ENCODE peak calls at places on chromosome 4, in six cellular contexts. Y is left ventricle myocardium inferior; L is CD4-positive, CD25-positive, alpha-beta regulatory T cell; J is pancreas; A is lung; R is SJSA1. Z is an unnamed sample. For H3K9me3, the result is how much of the 10 kb centered on the place peaks cover.

GRCh38 chr4:67288964-67289363 is 256.3 kb downstream of the CENPC start:
- DNase-seq in Y (no peak), L (no peak), J (no peak), A (no peak), R (peak), Z (no peak)

GRCh38 chr4:23934915-23935314 is 45.1 kb upstream of the PPARGC1A start:
- DNase-seq in Y (peak), L (no peak), J (peak), A (peak), R (no peak), Z (peak)

GRCh38 chr4:113645771-113646455 is 115.6 kb downstream of the CAMK2D start:
- DNase-seq in Y (no peak), L (no peak), J (peak), A (peak), R (peak), Z (no peak)

GRCh38 chr4:145001635-145002034 is 96.4 kb downstream of the ANAPC10 start:
- DNase-seq in Y (no peak), L (no peak), J (no peak), A (no peak), R (no peak), Z (no peak)

GRCh38 chr4:76194325-76194724 is 19.3 kb downstream of the SCARB2 start:
- DNase-seq in Y (no peak), L (no peak), J (no peak), A (no peak), R (no peak), Z (no peak)

GRCh38 chr4:112152496-112152895 is 7.2 kb downstream of the FAM241A start:
- DNase-seq in Y (no peak), L (no peak), J (no peak), A (no peak), R (no peak), Z (no peak)

GRCh38 chr4:54184581-54184980 is 44.5 kb upstream of the PDGFRA start:
- DNase-seq in Y (no peak), L (no peak), J (no peak), A (no peak), R (no peak), Z (no peak)

GRCh38 chr4:183658362-183659028 is 490 bp downstream of the RWDD4 start:
- DNase-seq in Y (peak), L (peak), J (peak), A (no peak), R (peak), Z (peak)

GRCh38 chr4:3294401-3295241 is 1.8 kb downstream of the RGS12 start:
- DNase-seq in Y (no peak), L (no peak), J (no peak), A (no peak), R (no peak), Z (peak)

GRCh38 chr4:159137176-159137575 is 34.3 kb downstream of the RAPGEF2 start:
- DNase-seq in Y (no peak), L (no peak), J (no peak), A (no peak), R (no peak), Z (no peak)

GRCh38 chr4:94298725-94299252 is 43.8 kb downstream of the HPGDS start:
- DNase-seq in Y (no peak), L (no peak), J (no peak), A (no peak), R (no peak), Z (no peak)

GRCh38 chr4:180827610-180828009 is 1415.6 kb upstream of the TENM3 start:
- DNase-seq in Y (no peak), L (no peak), J (no peak), A (no peak), R (no peak), Z (no peak)

GRCh38 chr4:98605216-98605615 is 53.2 kb downstream of the TSPAN5 start:
- DNase-seq in Y (no peak), L (no peak), J (no peak), A (no peak), R (no peak), Z (no peak)

GRCh38 chr4:84177831-84178230 is 321.3 kb downstream of the NKX6-1 start:
- DNase-seq in Y (no peak), L (no peak), J (no peak), A (no peak), R (no peak), Z (no peak)

GRCh38 chr4:168304744-168305459 is 13.7 kb downstream of the DDX60 start:
- DNase-seq in Y (no peak), L (no peak), J (no peak), A (no peak), R (peak), Z (no peak)

GRCh38 chr4:55666535-55666934 is 30.4 kb upstream of the NMU start:
- DNase-seq in Y (no peak), L (no peak), J (no peak), A (no peak), R (no peak), Z (no peak)

GRCh38 chr4:136769717-136770116 is 762.6 kb downstream of the PCDH18 start:
- DNase-seq in Y (no peak), L (no peak), J (no peak), A (no peak), R (no peak), Z (no peak)

GRCh38 chr4:112770111-112770510 is 133.2 kb downstream of the LARP7 start:
- DNase-seq in Y (no peak), L (no peak), J (no peak), A (no peak), R (no peak), Z (no peak)

GRCh38 chr4:79964715-79965345 is 108.2 kb downstream of the ANTXR2 start:
- DNase-seq in Y (no peak), L (no peak), J (no peak), A (no peak), R (no peak), Z (no peak)

GRCh38 chr4:185471235-185472062 is at the start of gene CCDC110:
- DNase-seq in Y (peak), L (peak), J (peak), A (peak), R (peak), Z (peak)

GRCh38 chr4:139841464-139842195 is 176.0 kb downstream of the MGST2 start:
- DNase-seq in Y (no peak), L (no peak), J (peak), A (no peak), R (no peak), Z (no peak)

GRCh38 chr4:82905205-82905604 is 4.7 kb downstream of the THAP9 start:
- DNase-seq in Y (no peak), L (no peak), J (no peak), A (no peak), R (no peak), Z (no peak)

GRCh38 chr4:184644553-184645307 is 4.5 kb downstream of the CASP3 start:
- DNase-seq in Y (no peak), L (no peak), J (no peak), A (no peak), R (no peak), Z (no peak)

GRCh38 chr4:124783847-124784246 is 71.3 kb upstream of the ANKRD50 start:
- DNase-seq in Y (no peak), L (no peak), J (no peak), A (no peak), R (no peak), Z (no peak)

GRCh38 chr4:123088521-123088920 is 166.1 kb upstream of the NUDT6 start:
- DNase-seq in Y (no peak), L (no peak), J (no peak), A (no peak), R (no peak), Z (no peak)

GRCh38 chr4:19309365-19309764 is 942.3 kb upstream of the SLIT2 start:
- DNase-seq in Y (no peak), L (no peak), J (no peak), A (no peak), R (peak), Z (no peak)

GRCh38 chr4:71229477-71230257 is 109.2 kb upstream of the SLC4A4 start:
- DNase-seq in Y (no peak), L (no peak), J (peak), A (no peak), R (peak), Z (no peak)

GRCh38 chr4:76589872-76590846 is 155.1 kb downstream of the SHROOM3 start:
- DNase-seq in Y (peak), L (no peak), J (peak), A (peak), R (peak), Z (peak)

GRCh38 chr4:89556596-89557305 is 249.2 kb upstream of the GPRIN3 start:
- DNase-seq in Y (no peak), L (no peak), J (no peak), A (no peak), R (no peak), Z (no peak)

GRCh38 chr4:112075129-112075753 is 70.0 kb upstream of the FAM241A start:
- DNase-seq in Y (no peak), L (no peak), J (peak), A (peak), R (peak), Z (no peak)

GRCh38 chr4:183905081-183905592 is at the start of gene STOX2:
- DNase-seq in Y (peak), L (no peak), J (peak), A (peak), R (peak), Z (peak)

GRCh38 chr4:68905598-68906237 is 45.9 kb downstream of the UGT2A3 start:
- DNase-seq in Y (no peak), L (no peak), J (peak), A (no peak), R (no peak), Z (no peak)

GRCh38 chr4:14078311-14078710 is 450.8 kb upstream of the BOD1L1 start:
- DNase-seq in Y (no peak), L (no peak), J (no peak), A (no peak), R (no peak), Z (no peak)

GRCh38 chr4:14070289-14070880 is 442.9 kb upstream of the BOD1L1 start:
- DNase-seq in Y (no peak), L (no peak), J (peak), A (no peak), R (no peak), Z (no peak)

GRCh38 chr4:14069871-14070270 is 442.3 kb upstream of the BOD1L1 start:
- DNase-seq in Y (no peak), L (no peak), J (no peak), A (no peak), R (no peak), Z (no peak)

GRCh38 chr4:14072506-14072905 is 445.0 kb upstream of the BOD1L1 start:
- DNase-seq in Y (no peak), L (no peak), J (no peak), A (no peak), R (no peak), Z (no peak)
- H3K4me3 ChIP-seq in Y (no peak), L (no peak), J (no peak), A (no peak), R (no peak), Z (no peak)

GRCh38 chr4:28250646-28251045 is 1390.0 kb downstream of the STIM2 start:
- DNase-seq in Y (no peak), L (no peak), J (no peak), A (no peak), R (no peak), Z (no peak)

GRCh38 chr4:28251831-28252230 is 1391.2 kb downstream of the STIM2 start:
- DNase-seq in Y (no peak), L (no peak), J (no peak), A (no peak), R (no peak), Z (no peak)

GRCh38 chr4:28254003-28254402 is 1393.4 kb downstream of the STIM2 start:
- DNase-seq in Y (no peak), L (no peak), J (no peak), A (no peak), R (no peak), Z (no peak)

GRCh38 chr4:28247805-28248204 is 1387.2 kb downstream of the STIM2 start:
- DNase-seq in Y (no peak), L (no peak), J (no peak), A (no peak), R (no peak), Z (no peak)

GRCh38 chr4:28248269-28248668 is 1387.6 kb downstream of the STIM2 start:
- DNase-seq in Y (no peak), L (no peak), J (no peak), A (no peak), R (no peak), Z (no peak)
- H3K9me3 ChIP-seq in Y (under half), L (under half), J (under half), A (under half), R (under half), Z (under half)

DNA sequence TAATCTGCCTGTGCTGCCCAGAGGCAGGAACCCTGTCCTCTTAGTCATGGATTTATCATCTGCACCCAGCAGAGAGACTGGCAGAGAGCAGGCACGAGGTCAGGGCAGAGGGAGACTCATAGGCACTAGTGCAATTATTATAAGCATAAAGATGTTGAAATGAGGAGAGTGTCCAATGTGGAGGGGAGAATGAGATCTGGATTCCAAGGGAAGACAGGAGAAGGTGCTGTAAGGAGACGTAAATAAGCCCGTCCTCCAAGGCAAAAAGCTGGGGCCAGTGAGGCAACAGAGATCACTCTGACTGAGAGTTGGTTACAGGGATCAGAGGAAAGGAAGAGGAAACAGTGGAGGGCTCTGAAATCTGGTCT is 406.2 kb downstream of the MAPK10 start:
- DNase-seq in Y (no peak), L (no peak), J (no peak), A (no peak), R (no peak), Z (no peak)
- H3K4me3 ChIP-seq in Y (no peak), L (no peak), J (no peak), A (no peak), R (no peak), Z (no peak)

DNA sequence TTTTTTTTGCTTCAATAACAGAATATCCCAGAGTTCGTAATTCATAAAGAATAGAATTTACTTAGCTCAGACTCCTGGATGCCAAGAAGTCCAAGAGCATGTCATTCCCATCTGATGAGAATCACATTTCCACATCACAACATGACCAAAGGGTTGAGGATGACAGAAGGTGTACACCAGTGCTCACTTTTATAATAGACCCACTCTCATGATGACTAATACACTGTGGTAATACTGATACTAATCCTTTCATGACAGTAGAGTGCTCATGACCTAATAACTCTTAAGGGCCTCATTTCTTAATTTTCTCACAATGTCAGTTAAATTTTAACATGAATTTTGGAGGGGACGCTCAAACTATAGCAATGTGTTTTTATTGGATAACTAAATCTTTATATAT is 69.2 kb downstream of the ZNF732 start:
- DNase-seq in Y (no peak), L (no peak), J (no peak), A (no peak), R (no peak), Z (no peak)
- H3K9me3 ChIP-seq in Y (under half), L (under half), J (under half), A (under half), R (under half), Z (under half)

GRCh38 chr4:73836373-73837269 is at the start of gene CXCL6:
- DNase-seq in Y (peak), L (no peak), J (peak), A (no peak), R (no peak), Z (peak)
- H3K4me3 ChIP-seq in Y (peak), L (no peak), J (peak), A (no peak), R (no peak), Z (no peak)

DNA sequence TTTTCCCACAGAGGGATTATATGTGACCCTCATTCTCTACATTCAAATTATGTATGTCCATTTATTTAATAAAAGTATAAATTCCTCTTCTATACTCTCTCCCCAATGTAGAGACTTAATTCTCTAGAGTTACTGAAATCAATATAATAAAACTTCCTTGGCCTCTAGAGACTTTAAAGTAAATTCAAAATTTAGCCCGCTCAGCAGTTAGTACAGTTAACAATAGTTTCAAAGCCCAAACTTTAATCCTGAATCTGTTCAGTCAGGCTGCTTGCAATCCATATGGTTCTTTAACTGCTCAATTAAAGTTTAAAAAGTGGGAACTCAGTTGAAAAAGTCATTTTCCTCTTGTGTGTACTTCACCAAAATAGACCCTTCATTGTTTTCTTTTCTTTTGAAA is 2558.4 kb downstream of the ARAP2 start:
- DNase-seq in Y (no peak), L (no peak), J (no peak), A (no peak), R (no peak), Z (no peak)
- H3K9me3 ChIP-seq in Y (under half), L (under half), J (under half), A (under half), R (under half), Z (under half)

GRCh38 chr4:7754565-7755262 is 184.9 kb downstream of the AFAP1 start:
- DNase-seq in Y (no peak), L (no peak), J (no peak), A (no peak), R (no peak), Z (no peak)

GRCh38 chr4:7753271-7753670 is 186.4 kb downstream of the AFAP1 start:
- DNase-seq in Y (no peak), L (no peak), J (no peak), A (no peak), R (no peak), Z (no peak)

GRCh38 chr4:7750972-7751371 is 188.7 kb downstream of the AFAP1 start:
- DNase-seq in Y (no peak), L (no peak), J (no peak), A (no peak), R (no peak), Z (no peak)

GRCh38 chr4:7753931-7754465 is 185.7 kb downstream of the AFAP1 start:
- DNase-seq in Y (no peak), L (no peak), J (no peak), A (no peak), R (no peak), Z (no peak)

GRCh38 chr4:7752649-7753048 is 187.0 kb downstream of the AFAP1 start:
- DNase-seq in Y (no peak), L (no peak), J (no peak), A (no peak), R (no peak), Z (no peak)
- H3K4me3 ChIP-seq in Y (no peak), L (no peak), J (no peak), A (no peak), R (no peak), Z (no peak)

GRCh38 chr4:173530326-173531062 is 465 bp upstream of the HAND2 start:
- DNase-seq in Y (no peak), L (no peak), J (no peak), A (no peak), R (no peak), Z (peak)

GRCh38 chr4:173527103-173527876 is 2.7 kb downstream of the HAND2 start:
- DNase-seq in Y (no peak), L (no peak), J (no peak), A (no peak), R (no peak), Z (no peak)

GRCh38 chr4:173528378-173529321 is 1.4 kb downstream of the HAND2 start:
- DNase-seq in Y (peak), L (no peak), J (no peak), A (no peak), R (no peak), Z (peak)

GRCh38 chr4:173531085-173531965 is 1.3 kb upstream of the HAND2 start:
- DNase-seq in Y (peak), L (no peak), J (no peak), A (no peak), R (no peak), Z (peak)

DNA sequence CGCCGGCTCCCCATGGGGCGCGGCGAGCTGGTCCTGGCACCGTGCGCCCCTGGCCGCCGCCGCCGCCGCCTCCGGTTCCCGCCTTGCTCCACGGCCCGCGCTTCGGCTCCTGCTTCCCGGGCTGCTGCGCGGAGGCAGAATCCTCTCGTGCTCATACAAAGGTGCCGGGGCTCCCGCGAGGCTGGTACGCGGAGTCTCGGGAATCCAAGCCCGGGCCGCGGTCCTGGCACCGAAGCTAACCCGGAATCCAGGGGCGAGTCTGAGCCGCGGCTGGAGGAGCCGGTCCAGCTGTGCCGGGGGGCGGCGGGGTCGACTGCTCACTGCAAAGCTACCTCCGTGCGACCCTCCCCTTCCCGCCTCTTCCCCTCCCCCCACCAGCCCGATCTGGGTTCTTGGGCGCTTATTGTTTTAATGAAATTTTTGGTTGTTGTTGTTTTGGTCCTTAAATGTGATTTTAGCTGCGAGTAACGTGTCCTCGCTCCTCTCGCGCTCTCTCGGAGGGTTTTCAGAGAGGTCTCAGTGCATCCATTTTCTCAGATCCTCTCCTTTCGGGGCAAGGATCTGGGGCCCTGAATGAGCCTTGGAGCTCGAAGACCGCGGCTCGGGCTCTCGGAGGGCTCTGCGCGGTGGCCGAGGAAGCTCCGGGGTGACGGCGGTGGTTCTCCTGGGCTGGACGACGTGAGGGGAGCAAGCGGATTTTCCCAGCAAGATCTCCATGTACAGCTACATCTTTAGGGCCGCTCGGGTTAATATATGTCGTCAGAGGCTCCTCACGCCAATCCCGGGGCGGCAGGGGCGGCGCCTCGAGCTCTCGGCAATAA is at the start of gene HAND2:
- DNase-seq in Y (peak), L (no peak), J (peak), A (no peak), R (no peak), Z (peak)
- H3K9me3 ChIP-seq in Y (under half), L (under half), J (under half), A (under half), R (under half), Z (under half)